ENCODE peak calls at places on chromosomes 3 and 15, in four cellular contexts. One of them, this sample, is unnamed.

GRCh38 chr15:90557651-90558084 is 27.9 kb downstream of the CRTC3 start:
- DNase-seq in H1: no peak
- DNase-seq in H9: no peak
- DNase-seq in neuronal stem cell: no peak
- DNase-seq in this sample: peak; percentile 25

GRCh38 chr3:113249111-113249510 is 37.8 kb downstream of the BOC start:
- DNase-seq in H9: no peak
- DNase-seq in H1: no peak
- DNase-seq in neuronal stem cell: no peak
- DNase-seq in this sample: peak; percentile 84

GRCh38 chr3:192299921-192300320 is 427.4 kb downstream of the FGF12 start:
- DNase-seq in H9: peak; percentile 32
- DNase-seq in neuronal stem cell: no peak
- DNase-seq in H1: no peak
- DNase-seq in this sample: no peak

GRCh38 chr3:126926684-126927404 is 56.1 kb upstream of the PLXNA1 start:
- DNase-seq in neuronal stem cell: no peak
- DNase-seq in H9: no peak
- DNase-seq in H1: no peak
- DNase-seq in this sample: peak; percentile 89

GRCh38 chr3:178518660-178519396 is 17.4 kb upstream of the KCNMB2 start:
- DNase-seq in H1: no peak
- DNase-seq in H9: no peak
- DNase-seq in neuronal stem cell: no peak
- DNase-seq in this sample: peak; percentile 83

GRCh38 chr3:141000027-141000663 is 51.0 kb upstream of the SPSB4 start:
- DNase-seq in neuronal stem cell: peak; percentile 48
- DNase-seq in H1: peak; percentile 76
- DNase-seq in H9: peak; percentile 84
- DNase-seq in this sample: peak; percentile 62

GRCh38 chr15:77419050-77419835 is 661 bp downstream of the PEAK1 start:
- DNase-seq in neuronal stem cell: peak; percentile 57
- DNase-seq in H9: peak; percentile 41
- DNase-seq in H1: peak; percentile 64
- DNase-seq in this sample: peak; percentile 57

GRCh38 chr3:149792485-149793270 is at the start of gene ANKUB1:
- DNase-seq in neuronal stem cell: no peak
- DNase-seq in H1: no peak
- DNase-seq in H9: no peak
- DNase-seq in this sample: no peak

GRCh38 chr15:60787737-60788513 is 309.0 kb upstream of the ICE2 start:
- DNase-seq in neuronal stem cell: no peak
- DNase-seq in H1: no peak
- DNase-seq in H9: no peak
- DNase-seq in this sample: no peak

GRCh38 chr15:88605507-88606436 is 15.4 kb upstream of the AEN start:
- DNase-seq in neuronal stem cell: peak; percentile 80
- DNase-seq in H1: peak; percentile 91
- DNase-seq in H9: peak; percentile 80
- DNase-seq in this sample: peak; percentile 54

GRCh38 chr3:196849180-196849721 is 18.5 kb upstream of the SENP5 start:
- DNase-seq in H1: no peak
- DNase-seq in H9: no peak
- DNase-seq in neuronal stem cell: no peak
- DNase-seq in this sample: no peak

GRCh38 chr3:164539215-164539614 is 539.1 kb downstream of the SI start:
- DNase-seq in H1: no peak
- DNase-seq in neuronal stem cell: no peak
- DNase-seq in H9: no peak
- DNase-seq in this sample: no peak

GRCh38 chr3:100993309-100993708 is at the start of gene ABI3BP:
- DNase-seq in H1: no peak
- DNase-seq in neuronal stem cell: no peak
- DNase-seq in H9: no peak
- DNase-seq in this sample: peak; percentile 87

GRCh38 chr3:156819842-156820686 is 6.1 kb upstream of the LEKR1 start:
- DNase-seq in H1: no peak
- DNase-seq in neuronal stem cell: no peak
- DNase-seq in H9: no peak
- DNase-seq in this sample: no peak

GRCh38 chr3:156818890-156819289 is 7.3 kb upstream of the LEKR1 start:
- DNase-seq in neuronal stem cell: no peak
- DNase-seq in H1: no peak
- DNase-seq in H9: no peak
- DNase-seq in this sample: peak; percentile 82

GRCh38 chr3:156816091-156816793 is 9.9 kb upstream of the LEKR1 start:
- DNase-seq in H9: peak; percentile 53
- DNase-seq in neuronal stem cell: peak; percentile 55
- DNase-seq in H1: no peak
- DNase-seq in this sample: peak; percentile 94

GRCh38 chr3:156816794-156817741 is 9.1 kb upstream of the LEKR1 start:
- DNase-seq in neuronal stem cell: peak; percentile 85
- DNase-seq in H9: peak; percentile 93
- DNase-seq in H1: peak; percentile 84
- DNase-seq in this sample: peak; percentile 97

DNA sequence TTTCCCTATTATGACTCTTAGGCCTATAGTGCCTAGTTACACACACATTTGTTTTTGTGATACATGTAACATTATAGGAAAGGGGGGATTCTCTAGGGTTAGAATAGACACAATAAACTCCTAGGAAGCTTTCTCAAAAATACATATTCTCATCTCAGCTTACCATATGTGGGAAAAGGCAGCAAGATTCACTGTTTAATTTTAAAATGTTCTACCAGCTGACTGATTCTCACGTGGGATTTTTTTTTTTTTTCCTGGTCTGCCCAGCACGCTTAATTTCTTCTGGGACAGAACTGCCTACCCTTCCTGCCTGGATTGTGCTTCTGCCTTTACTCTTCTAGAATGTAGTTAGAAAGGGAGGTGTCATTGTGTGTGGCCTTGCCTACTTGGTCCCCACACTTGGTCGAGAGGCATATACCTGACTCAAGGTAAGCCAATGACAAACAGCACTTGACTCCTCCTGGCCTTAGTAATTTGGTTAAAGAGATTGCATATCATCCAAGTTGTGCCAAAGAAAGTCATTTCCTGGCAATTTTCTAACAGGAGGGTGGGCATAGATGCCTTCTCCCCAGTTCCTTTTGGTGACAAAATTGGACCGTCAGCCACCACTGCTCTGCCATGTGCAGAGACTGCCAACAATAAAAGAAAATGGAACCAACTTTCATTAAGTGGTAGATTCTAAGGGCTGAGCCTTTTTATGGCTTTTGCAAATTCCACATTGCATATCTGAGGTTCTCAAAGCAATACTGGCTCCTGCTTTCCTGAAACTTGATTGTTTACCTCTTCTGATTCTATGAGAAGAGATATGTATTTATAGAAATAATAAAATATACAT is 8.0 kb upstream of the LEKR1 start:
- DNase-seq in H9: no peak
- DNase-seq in H1: no peak
- DNase-seq in neuronal stem cell: no peak
- DNase-seq in this sample: peak; percentile 43
- H3K4ac ChIP-seq in H9: no peak overlapping the region
- H3K4ac ChIP-seq in H1: no peak overlapping the region
- H3K4ac ChIP-seq in neuronal stem cell: no peak overlapping the region
- H3K4ac ChIP-seq in this sample: no peak overlapping the region

DNA sequence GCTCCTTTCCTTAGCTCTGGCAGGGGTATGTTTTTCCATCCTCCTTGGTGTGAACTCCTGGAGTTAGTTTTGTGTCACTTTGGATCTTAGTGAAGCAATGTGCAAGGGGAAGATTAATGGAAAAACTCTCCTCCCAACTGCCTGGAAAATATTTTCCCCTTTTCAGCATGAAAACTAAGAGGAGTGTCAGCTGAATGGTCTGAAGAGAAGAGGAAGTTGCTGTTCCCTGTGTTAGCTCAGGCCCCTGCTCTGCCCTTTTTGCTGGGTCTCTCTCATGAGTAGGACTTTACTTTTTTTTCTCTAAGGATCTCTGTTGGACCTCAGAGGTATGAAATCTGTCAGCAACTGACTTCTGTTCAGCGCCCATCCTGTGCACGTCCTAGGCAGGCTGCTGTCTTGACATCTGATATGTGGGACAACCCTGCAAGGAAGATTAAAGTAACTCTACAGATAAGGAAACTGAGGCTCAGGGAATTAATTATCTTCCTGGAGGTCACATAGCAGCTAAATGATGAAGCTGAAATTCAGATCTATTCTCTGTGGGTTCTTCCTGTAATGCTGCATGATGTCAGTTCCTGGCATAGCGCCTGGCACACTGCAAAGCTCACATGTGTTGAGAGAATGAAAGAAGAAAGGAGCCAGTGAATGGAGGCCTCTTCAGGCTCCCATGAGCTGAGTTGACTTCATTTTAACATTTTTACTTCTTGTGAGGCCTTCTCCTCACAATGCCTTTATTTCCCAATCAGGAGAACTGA is 109.6 kb upstream of the GALNT15 start:
- DNase-seq in H9: no peak
- DNase-seq in H1: no peak
- DNase-seq in neuronal stem cell: no peak
- DNase-seq in this sample: peak; percentile 89
- H2BK12ac ChIP-seq in H9: no peak overlapping the region
- H2BK12ac ChIP-seq in H1: no peak overlapping the region
- H2BK12ac ChIP-seq in neuronal stem cell: no peak overlapping the region
- H2BK12ac ChIP-seq in this sample: peak overlapping the region; percentile 50

GRCh38 chr3:114428173-114428606 is 134.4 kb downstream of the TIGIT start:
- DNase-seq in H1: no peak
- DNase-seq in neuronal stem cell: no peak
- DNase-seq in H9: no peak
- DNase-seq in this sample: no peak

GRCh38 chr3:114424337-114424736 is 130.5 kb downstream of the TIGIT start:
- DNase-seq in H1: no peak
- DNase-seq in H9: no peak
- DNase-seq in neuronal stem cell: no peak
- DNase-seq in this sample: no peak

GRCh38 chr3:114432356-114432755 is 138.5 kb downstream of the TIGIT start:
- DNase-seq in neuronal stem cell: no peak
- DNase-seq in H9: no peak
- DNase-seq in H1: no peak
- DNase-seq in this sample: no peak

DNA sequence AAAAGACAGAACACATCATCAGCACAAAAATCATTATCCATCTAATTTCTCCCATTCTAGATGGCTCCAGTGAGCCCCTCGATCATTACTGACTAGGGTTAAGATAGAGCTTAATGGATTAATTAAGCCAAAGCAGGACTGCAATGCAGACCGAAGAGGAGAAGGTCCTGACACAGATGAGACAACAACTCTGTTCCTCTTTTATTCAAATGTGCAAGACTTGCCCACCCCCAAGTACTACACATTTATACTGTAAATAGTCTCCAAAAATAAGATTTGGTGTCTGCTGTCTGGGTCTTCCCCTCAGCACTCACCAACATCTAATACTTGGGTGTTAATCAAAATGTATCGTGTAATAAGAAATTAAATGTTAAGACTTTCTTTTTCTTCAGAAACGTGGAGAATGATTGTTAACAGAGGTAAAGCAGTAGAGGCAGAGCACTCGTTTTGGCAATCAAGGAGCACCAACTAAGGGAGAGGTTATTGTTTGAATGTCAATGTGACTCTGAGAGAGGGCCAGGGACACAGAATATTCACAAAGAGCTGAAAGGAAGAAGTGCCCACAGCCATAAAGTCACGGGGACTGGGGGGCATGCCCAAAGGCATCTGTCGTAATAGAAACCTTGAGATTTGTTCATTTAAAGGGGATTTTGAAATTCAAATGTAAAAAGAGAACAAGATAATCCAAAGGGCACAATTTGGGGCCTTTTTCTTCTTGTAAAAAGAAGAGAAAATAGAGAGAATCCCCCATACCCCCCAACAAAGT is 133.8 kb downstream of the TIGIT start:
- DNase-seq in H1: no peak
- DNase-seq in neuronal stem cell: no peak
- DNase-seq in H9: no peak
- DNase-seq in this sample: no peak
- H3K27ac ChIP-seq in H1: no peak overlapping the region
- H3K27ac ChIP-seq in neuronal stem cell: no peak overlapping the region
- H3K27ac ChIP-seq in H9: no peak overlapping the region
- H3K27ac ChIP-seq in this sample: no peak overlapping the region

GRCh38 chr3:154778057-154778456 is 302.1 kb upstream of the MME start:
- DNase-seq in neuronal stem cell: no peak
- DNase-seq in H9: no peak
- DNase-seq in H1: no peak
- DNase-seq in this sample: no peak
- H3K4ac ChIP-seq in neuronal stem cell: no peak overlapping the region
- H3K4ac ChIP-seq in H9: no peak overlapping the region
- H3K4ac ChIP-seq in H1: no peak overlapping the region
- H3K4ac ChIP-seq in this sample: no peak overlapping the region

GRCh38 chr3:64909757-64910475 is 222.1 kb upstream of the ADAMTS9 start:
- DNase-seq in H9: no peak
- DNase-seq in neuronal stem cell: no peak
- DNase-seq in H1: no peak
- DNase-seq in this sample: peak; percentile 31
- H2BK12ac ChIP-seq in H9: no peak overlapping the region
- H2BK12ac ChIP-seq in neuronal stem cell: no peak overlapping the region
- H2BK12ac ChIP-seq in H1: peak overlapping the region; percentile 29
- H2BK12ac ChIP-seq in this sample: no peak overlapping the region

GRCh38 chr15:85651551-85651950 is 143.2 kb downstream of the KLHL25 start:
- DNase-seq in H9: no peak
- DNase-seq in neuronal stem cell: no peak
- DNase-seq in H1: no peak
- DNase-seq in this sample: no peak

GRCh38 chr15:85652457-85652856 is 142.3 kb downstream of the KLHL25 start:
- DNase-seq in H9: no peak
- DNase-seq in neuronal stem cell: no peak
- DNase-seq in H1: no peak
- DNase-seq in this sample: no peak

GRCh38 chr15:85646538-85647091 is 148.1 kb downstream of the KLHL25 start:
- DNase-seq in H9: no peak
- DNase-seq in H1: no peak
- DNase-seq in neuronal stem cell: no peak
- DNase-seq in this sample: peak; percentile 91

DNA sequence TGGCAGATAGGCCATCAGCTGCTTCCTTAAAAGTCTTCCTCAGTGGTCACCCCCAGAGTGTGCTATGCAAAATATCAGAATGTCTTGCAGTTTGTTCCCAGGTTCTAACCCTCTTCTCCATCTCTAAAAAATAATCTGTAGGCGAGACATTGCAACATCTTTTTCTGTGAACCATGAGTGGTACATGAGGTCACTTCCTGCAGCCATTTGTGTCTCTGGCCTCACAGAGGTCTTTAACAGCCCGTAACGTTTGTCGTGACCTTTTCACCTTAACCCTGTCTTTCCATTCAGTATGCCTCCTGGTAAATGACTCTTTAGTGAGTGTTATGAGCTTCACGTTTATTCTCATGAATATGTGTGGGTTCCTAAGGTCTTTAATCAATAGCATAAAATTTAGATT is 145.4 kb downstream of the KLHL25 start:
- DNase-seq in H9: no peak
- DNase-seq in H1: no peak
- DNase-seq in neuronal stem cell: no peak
- DNase-seq in this sample: peak; percentile 95
- H3K27ac ChIP-seq in H9: no peak overlapping the region
- H3K27ac ChIP-seq in H1: no peak overlapping the region
- H3K27ac ChIP-seq in neuronal stem cell: no peak overlapping the region
- H3K27ac ChIP-seq in this sample: peak overlapping the region; percentile 61

GRCh38 chr3:27594096-27594690 is 110.0 kb upstream of the SLC4A7 start:
- DNase-seq in H9: no peak
- DNase-seq in H1: no peak
- DNase-seq in neuronal stem cell: no peak
- DNase-seq in this sample: no peak
- H3K4ac ChIP-seq in H9: no peak overlapping the region
- H3K4ac ChIP-seq in H1: no peak overlapping the region
- H3K4ac ChIP-seq in neuronal stem cell: no peak overlapping the region
- H3K4ac ChIP-seq in this sample: no peak overlapping the region

This sample was measured in mesenchymal stem cell.